ENCODE peak calls at places on chromosome 21, in seven cellular contexts. V, F, X, A, H, D and Y are unnamed samples.

GRCh38 chr21:45508607-45509565 is 33.4 kb downstream of the SLC19A1 start:
- DNase-seq in F (no peak), D (peak; percentile 17), X (no peak), A (no peak), H (peak; percentile 64), V (no peak), Y (no peak)

GRCh38 chr21:28633803-28634572 is 358.7 kb downstream of the LTN1 start:
- DNase-seq in X (peak; percentile 50), F (no peak), A (no peak), V (peak; percentile 85), D (no peak), H (no peak), Y (peak; percentile 40)

GRCh38 chr21:34707876-34708325 is 39.1 kb downstream of the CLIC6 start:
- DNase-seq in F (no peak), X (no peak), V (no peak), H (no peak), A (no peak), D (no peak), Y (no peak)

GRCh38 chr21:38455403-38455802 is 42.9 kb downstream of the ERG start:
- DNase-seq in F (no peak), V (no peak), X (no peak), A (no peak), H (no peak), D (no peak), Y (no peak)

GRCh38 chr21:17769049-17769845 is 49.9 kb downstream of the C21orf91 start:
- DNase-seq in A (no peak), X (no peak), H (no peak), D (no peak), V (no peak), F (no peak), Y (no peak)

GRCh38 chr21:38500073-38500472 is 1.8 kb upstream of the ERG start:
- DNase-seq in H (no peak), V (no peak), F (no peak), X (no peak), A (no peak), D (no peak), Y (no peak)

GRCh38 chr21:45551316-45551715 is 9.1 kb upstream of the SLC19A1 start:
- DNase-seq in H (peak; percentile 46), X (peak; percentile 67), V (no peak), F (peak; percentile 52), D (peak; percentile 67), A (no peak), Y (peak; percentile 40)

GRCh38 chr21:46052703-46053651 is 44.9 kb upstream of the COL6A2 start:
- DNase-seq in D (no peak), A (no peak), V (peak; percentile 84), H (no peak), F (peak; percentile 81), X (peak; percentile 61), Y (peak; percentile 90)

GRCh38 chr21:44974676-44975075 is 34.8 kb downstream of the SLX9 start:
- DNase-seq in X (no peak), A (no peak), D (no peak), F (no peak), H (no peak), V (no peak), Y (no peak)

GRCh38 chr21:34796518-34797201 is 127.9 kb downstream of the CLIC6 start:
- DNase-seq in F (no peak), V (no peak), A (no peak), H (no peak), D (no peak), X (no peak), Y (no peak)

GRCh38 chr21:17523007-17523451 is 10.2 kb downstream of the CXADR start:
- DNase-seq in D (no peak), X (peak; percentile 64), A (no peak), F (no peak), V (no peak), H (no peak), Y (no peak)

GRCh38 chr21:38819719-38820147 is 14.0 kb downstream of the ETS2 start:
- DNase-seq in F (no peak), V (peak; percentile 65), D (no peak), X (peak; percentile 79), H (no peak), A (no peak), Y (no peak)

GRCh38 chr21:41411449-41412089 is 14.5 kb upstream of the MX1 start:
- DNase-seq in D (no peak), A (no peak), X (no peak), F (no peak), V (peak; percentile 64), H (peak; percentile 88), Y (no peak)

GRCh38 chr21:38847556-38847955 is 41.8 kb downstream of the ETS2 start:
- DNase-seq in A (no peak), F (no peak), D (no peak), H (no peak), X (peak; percentile 80), V (no peak), Y (no peak)

GRCh38 chr21:31873275-31873695 is 465 bp downstream of the HUNK start:
- DNase-seq in X (no peak), D (no peak), V (no peak), H (peak; percentile 70), F (no peak), A (no peak), Y (no peak)
- H3K4me3 ChIP-seq in X (no peak overlapping the region), D (no peak overlapping the region), V (peak overlapping the region; percentile 76), H (peak overlapping the region; percentile 54), F (peak overlapping the region; percentile 50), A (no peak overlapping the region), Y (peak overlapping the region; percentile 44)

GRCh38 chr21:15063821-15064575 is 802 bp downstream of the NRIP1 start:
- DNase-seq in D (peak; percentile 61), F (no peak), H (peak; percentile 82), X (peak; percentile 36), V (peak; percentile 81), A (no peak), Y (no peak)
- H3K4me3 ChIP-seq in D (peak overlapping the region; percentile 88), F (peak overlapping the region; percentile 91), H (peak overlapping the region; percentile 83), X (peak overlapping the region; percentile 78), V (peak overlapping the region; percentile 86), A (peak overlapping the region; percentile 73), Y (peak overlapping the region; percentile 85)

DNA sequence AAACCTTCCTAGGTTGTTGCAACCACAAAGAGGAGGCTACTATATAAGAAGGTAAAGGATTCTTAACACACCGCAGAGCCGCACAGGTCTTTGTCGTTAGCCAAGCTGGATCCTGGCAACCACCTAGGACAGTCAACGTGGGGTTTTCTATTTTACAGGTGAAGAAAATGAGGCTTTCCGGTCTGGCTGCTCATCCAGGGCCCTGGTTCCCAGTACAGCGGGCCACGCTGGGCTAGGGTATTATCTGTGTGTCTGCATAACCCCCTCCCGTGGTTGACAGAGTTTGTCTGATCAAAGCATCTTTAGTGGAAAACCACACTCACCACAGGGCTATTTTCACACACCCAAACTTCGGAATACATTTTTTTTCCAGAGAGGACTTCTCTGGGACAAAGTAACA is 39.0 kb upstream of the PDE9A start:
- DNase-seq in A (no peak), D (no peak), V (no peak), F (no peak), H (peak; percentile 38), X (no peak), Y (no peak)
- H3K4me3 ChIP-seq in A (peak overlapping the region; percentile 12), D (no peak overlapping the region), V (no peak overlapping the region), F (no peak overlapping the region), H (peak overlapping the region; percentile 28), X (no peak overlapping the region), Y (no peak overlapping the region)

DNA sequence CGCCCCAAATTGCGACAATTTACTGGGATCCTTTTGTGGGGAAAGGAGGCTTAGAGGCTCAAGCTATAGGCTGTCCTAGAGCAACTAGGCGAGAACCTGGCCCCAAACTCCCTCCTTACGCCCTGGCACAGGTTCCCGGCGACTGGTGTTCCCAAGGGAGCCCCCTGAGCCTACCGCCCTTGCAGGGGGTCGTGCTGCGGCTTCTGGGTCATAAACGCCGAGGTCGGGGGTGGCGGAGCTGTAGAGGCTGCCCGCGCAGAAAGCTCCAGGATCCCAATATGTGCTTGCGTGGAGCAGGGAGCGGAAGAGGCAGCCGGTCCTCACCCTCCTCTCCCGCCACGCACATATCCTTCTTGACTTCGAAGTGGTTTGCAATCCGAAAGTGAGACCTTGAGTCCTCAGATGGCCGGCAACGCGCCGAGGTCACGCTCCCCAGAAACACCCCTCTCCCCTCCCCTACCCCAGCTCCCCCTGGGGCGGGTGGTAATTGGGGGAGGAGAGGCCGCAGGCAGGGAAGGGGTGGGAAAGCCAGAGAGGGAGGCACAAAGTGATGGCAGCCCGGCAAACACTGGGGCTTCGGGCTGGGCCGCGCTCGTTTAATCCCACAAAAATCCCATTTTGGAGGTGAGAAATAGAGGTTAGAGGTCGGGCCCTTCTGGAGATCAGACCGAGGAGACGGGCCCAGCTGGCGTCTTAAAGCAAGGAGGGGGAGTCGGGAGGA is 6.2 kb downstream of the SIM2 start:
- DNase-seq in F (no peak), A (no peak), D (no peak), V (no peak), X (no peak), H (no peak), Y (no peak)
- H3K4me3 ChIP-seq in F (peak overlapping the region; percentile 26), A (no peak overlapping the region), D (no peak overlapping the region), V (peak overlapping the region; percentile 63), X (no peak overlapping the region), H (no peak overlapping the region), Y (peak overlapping the region; percentile 27)

DNA sequence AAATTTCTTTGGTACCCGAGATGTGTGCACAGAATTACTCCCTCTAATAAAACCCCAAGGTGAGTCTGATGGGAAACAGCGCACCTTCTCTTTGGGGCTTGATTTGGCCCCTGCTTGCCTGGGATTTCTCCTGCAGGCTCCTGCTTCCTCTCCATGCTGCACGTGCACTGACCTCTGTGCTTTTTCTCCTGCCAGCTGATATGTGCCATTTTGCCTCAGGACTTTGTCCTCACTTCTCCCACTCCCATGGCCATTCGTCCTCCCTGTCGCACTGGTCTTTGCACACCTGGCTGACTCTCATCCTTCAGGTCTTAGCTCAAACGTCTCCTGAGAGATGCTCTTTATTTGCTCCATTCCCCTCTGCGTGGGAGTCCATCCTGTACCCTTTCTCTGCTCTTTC is 1.2 kb downstream of the CBR1 start:
- DNase-seq in V (no peak), H (no peak), X (no peak), D (no peak), A (no peak), F (no peak), Y (no peak)
- H3K4me3 ChIP-seq in V (peak overlapping the region; percentile 96), H (peak overlapping the region; percentile 85), X (no peak overlapping the region), D (no peak overlapping the region), A (peak overlapping the region; percentile 74), F (no peak overlapping the region), Y (peak overlapping the region; percentile 27)

DNA sequence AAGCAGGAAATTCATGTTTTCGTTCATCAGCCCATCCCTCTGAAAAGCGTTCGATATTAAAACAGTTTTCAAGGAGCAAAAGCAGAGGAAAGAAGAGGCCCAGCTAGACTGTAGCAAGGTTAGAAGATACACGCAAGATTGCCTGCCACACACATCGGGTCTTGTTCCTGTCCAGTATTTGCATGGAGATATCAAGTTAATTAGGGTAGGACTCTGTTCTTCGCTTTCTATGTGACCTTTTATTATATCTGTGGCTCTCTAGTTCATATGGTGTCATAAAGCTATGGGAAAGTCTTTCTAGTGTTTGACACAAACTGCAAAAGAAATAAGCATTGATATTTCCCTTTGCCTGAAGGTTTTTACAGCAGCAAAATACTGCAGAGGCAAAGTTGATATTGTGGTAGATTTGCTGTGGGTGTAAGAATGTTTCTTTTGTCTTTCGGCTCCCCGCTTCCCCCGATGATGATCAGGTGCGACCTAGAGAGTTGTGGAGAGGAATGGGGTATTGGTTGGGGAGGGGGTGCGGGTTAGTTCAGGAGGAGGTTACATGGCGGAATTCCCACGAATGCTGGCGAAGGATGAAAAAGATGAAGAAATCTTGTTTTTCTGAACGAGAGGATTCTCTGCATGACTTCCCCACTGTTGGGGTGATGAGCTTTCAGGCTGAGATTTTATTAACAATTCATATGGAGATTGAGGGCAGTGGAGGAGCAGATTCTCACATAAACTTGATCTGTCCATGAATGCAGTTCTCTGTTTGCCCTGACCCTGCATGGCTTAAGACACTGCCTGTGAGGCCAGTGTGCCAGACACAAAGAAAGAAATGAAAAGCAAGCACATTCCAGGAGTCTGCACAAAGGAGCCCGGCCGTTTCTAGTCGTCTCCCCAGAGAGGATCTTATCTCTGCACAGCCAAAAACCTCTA is 550.1 kb downstream of the USP25 start:
- DNase-seq in X (peak; percentile 93), D (peak; percentile 35), A (no peak), F (no peak), H (no peak), V (peak; percentile 72), Y (peak; percentile 23)
- H3K4me3 ChIP-seq in X (peak overlapping the region; percentile 40), D (no peak overlapping the region), A (no peak overlapping the region), F (no peak overlapping the region), H (peak overlapping the region; percentile 17), V (peak overlapping the region; percentile 52), Y (peak overlapping the region; percentile 25)